ENCODE peak calls at places on chromosomes 4 and X, in ten cellular contexts. S is neural crest cell; M is AG08395; O is GM23248; Q is astrocyte of the hippocampus; K is upper lobe of right lung; E is epithelial cell of esophagus; J is activated naive CD4-positive, alpha-beta T cell treated with Interleukin-2 at 50 U/mL for 16 hours; P is NCI-H748 treated with DMSO at 0.1 percent for 48 hours; T is dermis blood vessel endothelial cell. V is an unnamed sample.

GRCh38 chr4:176729489-176729888 is 63.2 kb downstream of the VEGFC start:
- DNase-seq in O (no peak), E (no peak), M (no peak), T (no peak), Q (no peak), P (no peak), J (no peak), K (no peak), S (no peak), V (no peak)

GRCh38 chr4:16677545-16677944 is 220.9 kb downstream of the LDB2 start:
- DNase-seq in K (no peak), M (no peak), P (no peak), Q (no peak), S (no peak), O (peak), E (no peak), T (no peak), J (no peak), V (no peak)

GRCh38 chrX:46545111-46546005 is at the start of gene ZNF674:
- DNase-seq in Q (peak), T (peak), O (peak), J (peak), M (peak), S (peak), E (peak), K (peak), P (peak), V (peak)

GRCh38 chrX:42466706-42467105 is 311.3 kb downstream of the PPP1R2C start:
- DNase-seq in K (no peak), P (no peak), O (no peak), M (no peak), E (peak), Q (peak), J (no peak), S (no peak), T (no peak), V (no peak)

GRCh38 chrX:105314468-105314867 is 94.0 kb upstream of the TEX13A start:
- DNase-seq in M (no peak), J (no peak), S (no peak), T (peak), K (no peak), Q (no peak), E (peak), O (no peak), P (no peak), V (no peak)

GRCh38 chr4:42671431-42672194 is 14.7 kb upstream of the ATP8A1 start:
- DNase-seq in Q (no peak), O (no peak), S (no peak), M (no peak), T (no peak), K (no peak), J (no peak), E (no peak), P (no peak), V (no peak)

GRCh38 chr4:81504685-81505598 is 33.2 kb upstream of the RASGEF1B start:
- DNase-seq in K (peak), O (peak), S (no peak), J (peak), Q (no peak), P (no peak), E (no peak), M (no peak), T (peak), V (no peak)

GRCh38 chrX:129808163-129808828 is 28.5 kb downstream of the SASH3 start:
- DNase-seq in Q (no peak), S (no peak), J (no peak), K (no peak), P (no peak), O (peak), M (no peak), E (no peak), T (no peak), V (no peak)

GRCh38 chr4:101277661-101278060 is 69.7 kb downstream of the PPP3CA start:
- DNase-seq in J (no peak), K (no peak), M (peak), Q (peak), T (no peak), O (peak), E (peak), P (no peak), S (no peak), V (no peak)

GRCh38 chrX:12080265-12080664 is 58.0 kb upstream of the FRMPD4 start:
- DNase-seq in J (no peak), M (peak), E (peak), Q (peak), S (no peak), P (peak), K (no peak), T (peak), O (peak), V (peak)

GRCh38 chrX:101362757-101363156 is 14.2 kb upstream of the TIMM8A start:
- DNase-seq in M (no peak), O (no peak), K (no peak), S (no peak), E (no peak), Q (no peak), J (no peak), T (no peak), P (no peak), V (no peak)

GRCh38 chr4:5753766-5754528 is 42.9 kb downstream of the EVC start:
- DNase-seq in S (no peak), M (peak), P (no peak), E (peak), T (peak), J (peak), Q (peak), O (peak), K (peak), V (no peak)

GRCh38 chrX:51697397-51697796 is 12.9 kb upstream of the CENPVL1 start:
- DNase-seq in E (no peak), O (no peak), K (no peak), Q (no peak), J (no peak), S (no peak), P (no peak), M (no peak), T (no peak), V (no peak)

GRCh38 chr4:15986900-15987299 is 23.9 kb upstream of the FGFBP2 start:
- DNase-seq in E (no peak), K (no peak), J (no peak), O (no peak), P (no peak), T (no peak), S (no peak), M (no peak), Q (no peak), V (no peak)

GRCh38 chr4:110787109-110787508 is 164.2 kb upstream of the PITX2 start:
- DNase-seq in S (no peak), K (no peak), P (no peak), O (peak), T (no peak), J (no peak), M (no peak), E (no peak), Q (no peak), V (no peak)

GRCh38 chrX:124931241-124931640 is 388.4 kb upstream of the TEX13C start:
- DNase-seq in T (no peak), K (no peak), O (no peak), S (no peak), M (no peak), E (no peak), J (no peak), Q (no peak), P (peak), V (peak)

GRCh38 chrX:122866527-122866926 is 317.6 kb upstream of the GRIA3 start:
- DNase-seq in S (no peak), P (no peak), M (peak), J (no peak), K (no peak), E (peak), Q (peak), T (no peak), O (peak), V (no peak)

GRCh38 chr4:41939016-41939623 is 3.9 kb downstream of the TMEM33 start:
- DNase-seq in T (no peak), O (peak), S (no peak), P (no peak), Q (no peak), M (no peak), E (peak), K (no peak), J (no peak), V (no peak)

GRCh38 chr4:76546282-76547166 is 111.5 kb downstream of the SHROOM3 start:
- DNase-seq in J (no peak), Q (peak), S (no peak), O (peak), K (no peak), E (peak), T (peak), M (peak), P (no peak), V (no peak)

GRCh38 chrX:13965531-13965930 is 64.2 kb downstream of the GEMIN8 start:
- DNase-seq in O (no peak), P (no peak), E (no peak), J (no peak), T (no peak), K (no peak), M (no peak), S (no peak), Q (no peak), V (no peak)

GRCh38 chr4:6180841-6181631 is 19.3 kb downstream of the JAKMIP1 start:
- DNase-seq in J (peak), E (no peak), S (no peak), M (no peak), O (no peak), Q (no peak), K (no peak), P (no peak), T (no peak), V (no peak)

GRCh38 chrX:134520860-134521390 is 61.0 kb downstream of the HPRT1 start:
- DNase-seq in E (peak), O (peak), J (no peak), P (no peak), Q (peak), S (peak), K (no peak), T (peak), M (peak), V (peak)

GRCh38 chr4:8261851-8262535 is 7.6 kb upstream of the HTRA3 start:
- DNase-seq in M (no peak), Q (peak), O (no peak), T (no peak), E (no peak), P (no peak), J (no peak), K (no peak), S (no peak), V (no peak)

GRCh38 chr4:62548108-62548524 is 1348.0 kb downstream of the ADGRL3 start:
- DNase-seq in K (no peak), M (no peak), S (no peak), Q (no peak), T (no peak), P (no peak), J (no peak), O (no peak), E (no peak), V (no peak)

GRCh38 chr4:37662861-37663390 is 23.2 kb downstream of the RELL1 start:
- DNase-seq in J (no peak), T (no peak), O (no peak), M (no peak), Q (peak), S (peak), E (no peak), P (no peak), K (no peak), V (no peak)

GRCh38 chr4:98939892-98940298 is 11.0 kb upstream of the EIF4E start:
- DNase-seq in E (peak), M (peak), J (no peak), T (peak), Q (peak), P (no peak), K (no peak), O (peak), S (peak), V (peak)

GRCh38 chr4:137531951-137532868 is at the start of gene PCDH18:
- DNase-seq in M (peak), E (peak), T (no peak), S (peak), O (peak), Q (peak), P (peak), J (peak), K (peak), V (peak)

GRCh38 chr4:146271466-146271865 is 57.1 kb downstream of the REELD1 start:
- DNase-seq in M (no peak), S (no peak), O (no peak), Q (no peak), P (no peak), E (no peak), J (no peak), T (no peak), K (no peak), V (no peak)